ENCODE peak calls at places on chromosomes 7 and 10, in four cellular contexts. Y, B, X and W are unnamed samples.

GRCh38 chr10:118966131-118967125 is 63.1 kb upstream of the NANOS1 start:
- DNase-seq in Y (peak), X (no peak), B (no peak), W (no peak)

GRCh38 chr10:86954681-86955500 is 2.5 kb downstream of the MMRN2 start:
- DNase-seq in X (no peak), Y (no peak), B (no peak), W (no peak)

GRCh38 chr7:74178632-74179031 is 4.5 kb downstream of the EIF4H start:
- DNase-seq in X (no peak), Y (no peak), B (no peak), W (no peak)

GRCh38 chr10:110544958-110545537 is 22.4 kb upstream of the SMC3 start:
- DNase-seq in X (no peak), Y (no peak), B (no peak), W (peak)

GRCh38 chr7:464177-464711 is 55.4 kb downstream of the PDGFA start:
- DNase-seq in Y (no peak), B (no peak), X (no peak), W (peak)

GRCh38 chr10:75774780-75775490 is 343.5 kb downstream of the LRMDA start:
- DNase-seq in B (no peak), X (no peak), Y (no peak), W (no peak)

GRCh38 chr10:91410638-91411367 is 659 bp downstream of the HECTD2 start:
- DNase-seq in Y (no peak), B (no peak), X (no peak), W (no peak)

GRCh38 chr10:110432814-110433565 is 64.7 kb upstream of the DUSP5 start:
- DNase-seq in Y (peak), B (no peak), X (no peak), W (no peak)

GRCh38 chr10:84008878-84009277 is 130.4 kb upstream of the GHITM start:
- DNase-seq in X (no peak), B (no peak), Y (peak), W (no peak)

GRCh38 chr7:2100278-2101205 is 132.2 kb downstream of the MAD1L1 start:
- DNase-seq in X (no peak), Y (no peak), B (peak), W (no peak)

GRCh38 chr7:115195208-115195607 is 273.3 kb downstream of the MDFIC start:
- DNase-seq in X (no peak), B (no peak), Y (no peak), W (no peak)

GRCh38 chr10:102540023-102540422 is 36.3 kb downstream of the SUFU start:
- DNase-seq in X (no peak), B (peak), Y (no peak), W (no peak)

GRCh38 chr7:115099906-115100305 is 178.0 kb downstream of the MDFIC start:
- DNase-seq in B (peak), Y (no peak), X (peak), W (no peak)

GRCh38 chr10:12549297-12549696 is 199.9 kb downstream of the CAMK1D start:
- DNase-seq in X (no peak), B (no peak), Y (no peak), W (no peak)

GRCh38 chr10:12130237-12130872 is 878 bp downstream of the SEC61A2 start:
- DNase-seq in B (peak), X (peak), Y (peak), W (peak)

GRCh38 chr7:129295015-129295423 is 70.2 kb downstream of the AHCYL2 start:
- DNase-seq in Y (no peak), X (peak), B (no peak), W (no peak)

GRCh38 chr7:127968547-127968946 is 62.7 kb downstream of the LRRC4 start:
- DNase-seq in Y (no peak), B (no peak), X (no peak), W (no peak)

GRCh38 chr10:13340068-13340467 is 8.0 kb downstream of the SEPHS1 start:
- DNase-seq in Y (no peak), B (no peak), X (no peak), W (no peak)

GRCh38 chr10:47035447-47036337 is 124.5 kb downstream of the PTPN20 start:
- DNase-seq in X (no peak), B (no peak), Y (no peak), W (no peak)

GRCh38 chr10:103660364-103661197 is 167.1 kb downstream of the NEURL1 start:
- DNase-seq in X (no peak), Y (no peak), B (peak), W (no peak)

GRCh38 chr10:31098091-31098490 is 66.4 kb upstream of the ZNF438 start:
- DNase-seq in X (no peak), Y (no peak), B (no peak), W (no peak)

GRCh38 chr7:147308539-147308938 is 1191.9 kb downstream of the CNTNAP2 start:
- DNase-seq in Y (peak), B (no peak), X (no peak), W (no peak)

GRCh38 chr7:74604326-74605020 is 53.0 kb upstream of the GTF2I start:
- DNase-seq in Y (no peak), B (no peak), X (peak), W (peak)

GRCh38 chr10:26624017-26624416 is 73.5 kb upstream of the PDSS1 start:
- DNase-seq in B (no peak), X (no peak), Y (no peak), W (no peak)

GRCh38 chr10:73887038-73888015 is 13.0 kb upstream of the CAMK2G start:
- DNase-seq in B (no peak), Y (peak), X (peak), W (peak)

GRCh38 chr10:24444337-24444736 is 235.4 kb downstream of the KIAA1217 start:
- DNase-seq in X (peak), B (no peak), Y (no peak), W (no peak)

GRCh38 chr10:117175215-117175900 is 21.9 kb upstream of the KCNK18 start:
- DNase-seq in X (no peak), Y (peak), B (no peak), W (peak)

GRCh38 chr10:19046709-19047108 is 1.9 kb upstream of the MALRD1 start:
- DNase-seq in Y (no peak), X (no peak), B (no peak), W (no peak)

GRCh38 chr10:80382989-80383388 is 25.4 kb upstream of the PRXL2A start:
- DNase-seq in X (peak), B (peak), Y (peak), W (no peak)

GRCh38 chr10:126242352-126243260 is 145.7 kb downstream of the ADAM12 start:
- DNase-seq in X (no peak), B (no peak), Y (no peak), W (no peak)

GRCh38 chr7:44980393-44981034 is 1.7 kb upstream of the MYO1G start:
- DNase-seq in X (no peak), Y (peak), B (no peak), W (no peak)

GRCh38 chr7:74068378-74069085 is 15.1 kb upstream of the LIMK1 start:
- DNase-seq in X (no peak), B (no peak), Y (no peak), W (no peak)

GRCh38 chr10:14056545-14057332 is 274.0 kb downstream of the FRMD4A start:
- DNase-seq in X (peak), B (no peak), Y (peak), W (no peak)

GRCh38 chr7:93931655-93932054 is 10.1 kb downstream of the GNG11 start:
- DNase-seq in X (no peak), B (no peak), Y (no peak), W (no peak)

GRCh38 chr7:90951986-90952648 is 312.1 kb upstream of the FZD1 start:
- DNase-seq in B (no peak), X (no peak), Y (no peak), W (no peak)

DNA sequence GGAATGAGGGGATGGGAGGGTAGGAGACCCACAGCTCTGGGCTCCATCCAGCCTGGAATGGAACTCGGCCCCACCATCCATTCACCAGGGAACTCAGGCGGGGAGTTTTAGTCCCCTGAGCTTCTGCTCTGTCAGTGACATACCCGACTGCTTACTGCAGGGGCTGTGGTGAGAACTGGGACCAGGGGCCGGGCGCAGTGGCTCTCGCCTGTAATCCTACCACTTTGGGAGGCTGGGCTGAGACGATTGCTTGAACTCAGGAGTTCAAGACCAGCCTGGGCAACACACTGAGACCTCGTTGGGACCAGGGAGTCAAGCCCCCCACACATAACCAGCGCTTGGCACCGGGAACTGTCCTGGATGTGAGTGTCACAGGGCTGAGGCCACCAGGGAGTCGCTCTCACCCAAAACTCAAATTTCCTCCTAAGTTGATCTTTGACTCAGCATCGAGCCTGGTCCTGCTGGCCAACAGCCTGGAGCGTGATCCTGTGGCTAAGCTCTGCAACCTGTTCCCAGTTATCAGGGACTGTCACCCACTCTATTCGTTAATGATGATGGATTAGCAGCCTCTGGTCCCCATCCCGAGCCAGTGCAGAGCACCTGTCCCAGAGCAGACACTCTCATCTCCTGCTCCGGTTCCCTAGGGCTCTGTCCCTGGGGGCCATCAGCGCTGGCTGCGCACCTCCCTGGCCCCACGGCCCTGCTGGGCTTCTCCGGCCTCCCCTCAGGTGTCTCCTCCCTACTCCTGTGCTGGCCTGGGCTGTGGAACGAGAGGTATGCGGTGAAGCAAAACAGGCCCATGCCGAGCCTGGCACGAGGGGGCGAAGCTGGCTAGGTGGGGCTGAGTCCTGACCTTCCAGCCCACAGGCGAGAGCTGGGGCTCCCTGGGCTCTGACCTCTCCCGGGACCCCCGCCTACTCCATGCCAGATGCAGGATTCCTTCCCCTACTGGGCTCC is 902 bp upstream of the CLDN15 start:
- DNase-seq in B (no peak), Y (peak), X (no peak), W (no peak)
- H3K4me3 ChIP-seq in B (no peak), Y (no peak), X (no peak), W (no peak)

GRCh38 chr7:151867912-151868804 is 8.8 kb downstream of the PRKAG2 start:
- DNase-seq in X (no peak), Y (no peak), B (no peak), W (no peak)
- H3K4me3 ChIP-seq in X (no peak), Y (no peak), B (no peak), W (no peak)

GRCh38 chr7:132577206-132578049 is 1.2 kb upstream of the PLXNA4 start:
- DNase-seq in B (no peak), Y (peak), X (no peak), W (peak)
- H3K4me3 ChIP-seq in B (no peak), Y (peak), X (no peak), W (peak)

DNA sequence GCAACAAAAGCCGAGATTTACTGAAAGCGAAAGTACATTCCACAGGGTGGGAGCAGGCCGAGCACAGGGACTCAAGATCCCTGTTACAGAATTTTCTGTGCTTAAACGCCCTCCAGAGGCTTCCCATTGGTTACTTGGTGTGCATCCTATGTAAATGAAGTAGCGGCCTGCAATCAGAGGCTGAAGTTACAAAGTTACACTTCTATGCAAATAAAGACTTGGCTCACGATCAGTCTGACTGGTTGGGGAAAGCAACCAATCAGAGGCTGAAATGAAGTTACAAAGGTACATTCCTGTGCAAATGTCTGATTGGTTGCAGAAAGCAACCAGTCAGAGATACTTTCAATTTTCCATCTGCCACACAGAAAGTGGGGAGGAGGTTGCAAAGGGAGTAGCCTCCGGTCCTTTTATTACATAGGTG is 4.1 kb downstream of the ACBD7 start:
- DNase-seq in B (peak), Y (peak), X (peak), W (no peak)
- H3K4me3 ChIP-seq in B (peak), Y (no peak), X (peak), W (no peak)

GRCh38 chr7:27108390-27109127 is 6.1 kb upstream of the HOXA2 start:
- DNase-seq in X (no peak), B (no peak), Y (peak), W (peak)

GRCh38 chr7:27109533-27110162 is 7.2 kb upstream of the HOXA2 start:
- DNase-seq in X (no peak), Y (no peak), B (no peak), W (no peak)

GRCh38 chr7:27110977-27111752 is 8.7 kb upstream of the HOXA2 start:
- DNase-seq in Y (no peak), X (peak), B (no peak), W (no peak)

GRCh38 chr7:27111753-27112277 is 9.3 kb upstream of the HOXA2 start:
- DNase-seq in Y (no peak), B (no peak), X (peak), W (no peak)

GRCh38 chr7:27110163-27110976 is 7.9 kb upstream of the HOXA2 start:
- DNase-seq in Y (peak), B (no peak), X (no peak), W (no peak)
- H3K4me3 ChIP-seq in Y (no peak), B (no peak), X (peak), W (no peak)

DNA sequence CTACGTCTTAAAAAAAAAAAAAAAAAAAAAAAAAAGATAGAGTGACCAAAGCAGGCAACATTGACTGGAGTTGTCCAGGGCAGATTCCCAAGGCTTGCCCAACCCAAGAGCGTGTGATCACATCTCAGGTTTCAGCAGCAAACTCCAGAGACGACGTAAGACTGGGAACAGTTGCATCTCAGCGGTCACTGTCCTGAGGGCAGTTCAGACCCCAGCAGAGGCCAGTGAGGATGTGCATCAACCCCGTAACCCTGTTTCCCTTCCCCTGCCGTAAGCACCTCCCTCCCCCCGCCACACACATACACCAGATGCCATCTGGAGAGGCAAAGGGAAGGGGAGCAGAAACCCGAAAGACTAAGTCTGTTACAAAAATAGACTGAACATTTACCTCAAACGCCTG is 19.3 kb upstream of the TOMM7 start:
- DNase-seq in B (no peak), X (peak), Y (peak), W (no peak)
- H3K4me3 ChIP-seq in B (no peak), X (no peak), Y (no peak), W (no peak)

DNA sequence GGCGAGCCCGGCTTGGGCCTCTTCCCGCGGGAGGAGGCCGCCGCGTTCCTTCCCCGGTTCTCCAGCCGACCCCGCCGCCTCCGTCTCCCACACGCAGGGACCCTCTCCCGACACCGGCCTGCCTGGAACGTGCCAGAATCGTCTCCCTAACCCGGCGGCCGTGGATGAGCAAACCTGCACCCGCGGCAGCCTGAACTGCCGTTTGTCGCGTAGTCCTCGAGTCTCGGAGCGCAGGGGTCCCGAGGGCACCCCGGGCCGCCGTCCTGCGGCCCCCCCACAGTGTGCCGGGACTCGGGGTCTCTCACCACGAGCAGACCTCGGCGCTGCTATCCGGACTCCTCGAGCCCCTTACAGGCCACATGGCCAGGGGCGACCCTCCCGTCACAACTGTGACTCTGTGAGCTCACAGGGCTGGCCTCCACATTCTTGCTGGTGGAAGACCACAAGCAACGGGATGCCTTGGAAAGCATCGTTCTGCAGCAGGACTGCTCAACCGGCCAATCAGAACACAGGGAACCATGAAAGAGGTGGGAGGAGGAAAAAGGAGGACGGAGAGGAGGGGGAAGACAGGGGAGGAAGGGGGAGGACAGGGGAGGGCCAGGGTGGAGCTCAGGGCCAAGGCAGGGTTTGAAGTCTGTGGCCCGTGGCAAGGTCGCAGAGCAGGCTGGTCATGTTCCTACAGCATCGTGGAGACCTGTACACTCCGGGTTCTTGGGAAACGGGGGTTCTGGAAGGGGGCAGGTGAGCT is 276.9 kb downstream of the DNAJB6 start:
- DNase-seq in Y (peak), X (no peak), B (no peak), W (no peak)
- H3K4me3 ChIP-seq in Y (no peak), X (no peak), B (no peak), W (peak)

DNA sequence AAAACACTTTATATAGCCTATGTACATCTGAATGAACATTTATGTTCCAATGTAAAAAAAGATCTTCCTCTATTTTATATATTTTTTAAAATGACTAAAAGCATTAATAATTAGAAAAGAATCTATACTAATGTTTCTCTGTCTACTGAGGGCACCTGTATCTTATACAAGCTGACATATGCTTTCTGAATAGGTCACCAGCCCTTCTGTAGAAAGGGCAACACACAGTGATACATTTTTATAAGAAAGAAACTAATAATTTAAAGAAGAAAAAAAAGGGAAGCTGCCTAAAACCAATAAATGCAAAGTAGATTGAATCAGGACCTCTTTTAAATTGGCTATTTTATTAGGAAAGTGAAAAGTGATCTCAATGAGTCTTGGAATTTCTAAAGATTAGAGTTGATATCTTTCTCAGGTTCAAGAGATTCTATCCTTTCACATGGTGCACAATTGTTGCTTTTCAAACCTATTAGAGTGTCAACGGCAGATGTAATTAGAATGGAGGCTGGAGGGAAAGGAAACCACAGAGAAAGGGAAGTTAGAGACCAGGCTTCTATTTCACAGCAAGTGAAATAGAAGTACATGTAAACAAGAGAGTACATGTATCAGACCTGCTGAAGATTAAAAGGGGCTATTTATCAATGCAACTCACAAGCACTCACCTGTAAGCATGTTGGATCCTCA is 6.3 kb downstream of the MTPN start:
- DNase-seq in X (no peak), B (no peak), Y (no peak), W (no peak)
- H3K4me3 ChIP-seq in X (no peak), B (no peak), Y (no peak), W (no peak)

DNA sequence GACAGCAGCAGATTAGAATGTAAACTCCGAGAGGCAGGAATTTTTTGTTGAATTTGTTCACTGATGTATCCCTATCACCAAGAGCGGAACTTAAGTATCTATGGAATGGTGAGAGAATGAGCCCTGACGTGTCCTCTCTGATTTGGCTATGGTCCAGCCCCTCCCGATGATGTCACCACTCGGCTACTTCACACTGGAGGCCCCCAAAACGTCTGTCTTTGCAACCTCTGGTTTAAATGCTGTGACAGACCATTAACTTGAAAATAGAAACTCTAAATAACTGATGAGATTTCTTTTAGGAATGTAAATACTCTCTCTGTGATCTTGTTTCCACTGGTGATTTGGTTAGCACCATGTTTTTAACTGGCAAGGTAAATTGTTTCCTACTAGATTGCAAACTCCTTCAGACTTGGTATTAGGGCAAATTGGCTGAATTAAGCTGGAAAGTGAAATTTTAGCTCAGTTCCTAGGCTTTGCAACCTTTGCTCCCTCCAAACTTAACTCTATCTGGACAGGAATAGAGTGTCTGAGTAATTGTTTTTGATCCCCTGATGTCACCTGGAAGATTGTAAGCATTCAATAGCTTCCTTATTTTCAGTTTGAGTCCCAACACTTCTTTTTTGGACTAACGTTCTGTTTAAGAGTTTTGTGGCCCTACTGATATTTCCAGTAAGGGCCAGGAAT is 19.1 kb downstream of the SLC16A12 start:
- DNase-seq in B (no peak), X (no peak), Y (no peak), W (no peak)
- H3K4me3 ChIP-seq in B (no peak), X (no peak), Y (no peak), W (no peak)

GRCh38 chr10:8056891-8057331 is 2.4 kb downstream of the GATA3 start:
- DNase-seq in X (no peak), B (no peak), Y (peak), W (no peak)
- H3K4me3 ChIP-seq in X (peak), B (no peak), Y (peak), W (peak)